ENCODE peak calls at places on chromosomes 4 and X, in five cellular contexts. R, N, A, I and Y are unnamed samples.

GRCh38 chrX:68914337-68914989 is 85.6 kb downstream of the EFNB1 start:
- DNase-seq in R (no peak), N (no peak), A (no peak), I (no peak), Y (no peak)

GRCh38 chrX:127606590-127606989 is 445.6 kb downstream of the ACTRT1 start:
- DNase-seq in R (no peak), N (no peak), A (no peak), I (no peak), Y (no peak)

GRCh38 chr4:89894654-89895652 is at the start of gene MMRN1:
- DNase-seq in R (no peak), N (no peak), A (no peak), I (peak), Y (no peak)

GRCh38 chr4:112982677-112983076 is 66.8 kb upstream of the ANK2 start:
- DNase-seq in R (no peak), N (no peak), A (no peak), I (peak), Y (no peak)

GRCh38 chrX:10769165-10769564 is 148.8 kb upstream of the MID1 start:
- DNase-seq in R (no peak), N (no peak), A (no peak), I (peak), Y (no peak)

GRCh38 chr4:84796388-84796787 is 170.1 kb downstream of the WDFY3 start:
- DNase-seq in R (no peak), N (no peak), A (no peak), I (no peak), Y (no peak)

GRCh38 chr4:121143126-121143525 is 21.0 kb downstream of the TNIP3 start:
- DNase-seq in R (no peak), N (no peak), A (no peak), I (no peak), Y (no peak)

GRCh38 chrX:65871671-65872311 is 168.1 kb downstream of the VSIG4 start:
- DNase-seq in R (no peak), N (no peak), A (no peak), I (no peak), Y (no peak)

GRCh38 chr4:48575964-48576363 is 85.9 kb downstream of the ZAR1 start:
- DNase-seq in R (no peak), N (no peak), A (no peak), I (no peak), Y (no peak)

GRCh38 chr4:176735300-176735699 is 57.4 kb downstream of the VEGFC start:
- DNase-seq in R (no peak), N (no peak), A (no peak), I (no peak), Y (no peak)

GRCh38 chr4:3873446-3874415 is 107.5 kb downstream of the ADRA2C start:
- DNase-seq in R (no peak), N (no peak), A (no peak), I (no peak), Y (no peak)

GRCh38 chr4:181939199-181939945 is 303.8 kb upstream of the TENM3 start:
- DNase-seq in R (no peak), N (no peak), A (no peak), I (peak), Y (no peak)

GRCh38 chr4:15526924-15527592 is 57.4 kb downstream of the CC2D2A start:
- DNase-seq in R (no peak), N (no peak), A (no peak), I (no peak), Y (no peak)

GRCh38 chrX:63652086-63652775 is 132.8 kb downstream of the ARHGEF9 start:
- DNase-seq in R (no peak), N (no peak), A (no peak), I (no peak), Y (no peak)

GRCh38 chrX:131058136-131058868 is at the start of gene ARHGAP36:
- DNase-seq in R (no peak), N (no peak), A (no peak), I (no peak), Y (no peak)

GRCh38 chr4:24969486-24969885 is 56.6 kb upstream of the CCDC149 start:
- DNase-seq in R (no peak), N (no peak), A (no peak), I (no peak), Y (no peak)

GRCh38 chr4:1053080-1053661 is 41.7 kb downstream of the FGFRL1 start:
- DNase-seq in R (no peak), N (no peak), A (no peak), I (no peak), Y (no peak)

GRCh38 chrX:70166601-70167590 is 10.4 kb upstream of the DGAT2L6 start:
- DNase-seq in R (no peak), N (no peak), A (no peak), I (no peak), Y (no peak)

GRCh38 chrX:110003167-110004156 is 548 bp downstream of the TMEM164 start:
- DNase-seq in R (no peak), N (peak), A (no peak), I (no peak), Y (no peak)

GRCh38 chrX:13414006-13414647 is 94.3 kb upstream of the ATXN3L start:
- DNase-seq in R (no peak), N (no peak), A (no peak), I (no peak), Y (no peak)

GRCh38 chrX:39458779-39459178 is 639.0 kb downstream of the BCOR start:
- DNase-seq in R (no peak), N (no peak), A (no peak), I (no peak), Y (no peak)

GRCh38 chrX:106698693-106699092 is 27.8 kb upstream of the RNF128 start:
- DNase-seq in R (no peak), N (no peak), A (no peak), I (no peak), Y (no peak)

GRCh38 chrX:153055827-153056748 is at the start of gene PNMA3:
- DNase-seq in R (peak), N (no peak), A (no peak), I (no peak), Y (peak)

GRCh38 chr4:88752076-88752463 is 54.4 kb upstream of the NAP1L5 start:
- DNase-seq in R (no peak), N (no peak), A (no peak), I (no peak), Y (no peak)

GRCh38 chr4:98627883-98628282 is 30.5 kb downstream of the TSPAN5 start:
- DNase-seq in R (no peak), N (no peak), A (no peak), I (peak), Y (no peak)

GRCh38 chr4:167020410-167020809 is 213.9 kb downstream of the SPOCK3 start:
- DNase-seq in R (no peak), N (no peak), A (no peak), I (no peak), Y (no peak)

GRCh38 chr4:70703695-70704332 is 15.5 kb downstream of the UTP3 start:
- DNase-seq in R (no peak), N (no peak), A (no peak), I (peak), Y (no peak)

GRCh38 chr4:165684177-165684870 is 188.7 kb upstream of the TLL1 start:
- DNase-seq in R (no peak), N (no peak), A (no peak), I (no peak), Y (no peak)

GRCh38 chr4:6951880-6952381 is 42.3 kb downstream of the TBC1D14 start:
- DNase-seq in R (no peak), N (no peak), A (no peak), I (no peak), Y (no peak)

GRCh38 chr4:2931765-2932560 is 31.2 kb downstream of the NOP14 start:
- DNase-seq in R (peak), N (peak), A (no peak), I (no peak), Y (no peak)

GRCh38 chrX:104488811-104489210 is 77.2 kb upstream of the IL1RAPL2 start:
- DNase-seq in R (no peak), N (no peak), A (no peak), I (no peak), Y (no peak)

GRCh38 chr4:56158483-56158882 is 209.7 kb downstream of the CEP135 start:
- DNase-seq in R (peak), N (no peak), A (no peak), I (no peak), Y (no peak)